ENCODE peak calls at places on chromosomes 6 and 20, in seven cellular contexts. Y, V, J, L, B, F and T are unnamed samples.
A peak's percentile ranks its signal among the peaks of the same experiment; 100 is the strongest.

GRCh38 chr20:19973920-19974620 is 43.1 kb upstream of the NAA20 start:
- DNase-seq in B (no peak), J (no peak), Y (no peak), L (no peak), F (peak; percentile 66), V (no peak), T (no peak)

GRCh38 chr20:10842116-10842515 is 168.3 kb upstream of the JAG1 start:
- DNase-seq in J (no peak), F (no peak), B (no peak), Y (no peak), L (no peak), V (no peak), T (peak; percentile 23)

GRCh38 chr6:10375391-10375969 is 39.4 kb downstream of the TFAP2A start:
- DNase-seq in L (no peak), B (no peak), V (no peak), J (no peak), Y (peak; percentile 50), F (no peak), T (no peak)

GRCh38 chr6:33772114-33772830 is 16.7 kb downstream of the LEMD2 start:
- DNase-seq in B (no peak), J (no peak), Y (no peak), V (no peak), L (no peak), F (no peak), T (no peak)

GRCh38 chr20:25277941-25278521 is 30.1 kb downstream of the PYGB start:
- DNase-seq in L (no peak), F (no peak), Y (no peak), J (no peak), B (no peak), V (no peak), T (no peak)

GRCh38 chr6:51398064-51398740 is 579.5 kb downstream of the TFAP2B start:
- DNase-seq in B (no peak), L (no peak), J (peak; percentile 8), F (no peak), V (no peak), Y (no peak), T (no peak)

GRCh38 chr20:33042983-33043730 is 10.5 kb upstream of the BPIFB3 start:
- DNase-seq in F (no peak), J (no peak), L (no peak), V (no peak), B (no peak), Y (no peak), T (no peak)

GRCh38 chr6:125252891-125253290 is 48.9 kb downstream of the HDDC2 start:
- DNase-seq in L (no peak), J (no peak), Y (peak; percentile 21), B (no peak), F (no peak), V (no peak), T (no peak)

GRCh38 chr6:44041461-44042260 is 85.6 kb downstream of the MRPL14 start:
- DNase-seq in J (no peak), L (no peak), F (no peak), B (peak; percentile 88), V (no peak), Y (no peak), T (no peak)